ENCODE peak calls at places on chromosomes 2 and 18, in ten cellular contexts. Y, T, S, K, I, N, U, M, A and X are unnamed samples.

GRCh38 chr2:42136832-42137821 is 32.0 kb upstream of the EML4 start:
- DNase-seq in Y (no peak), T (no peak), S (no peak), K (no peak), I (no peak), N (no peak), U (no peak), M (no peak), A (no peak), X (no peak)

GRCh38 chr18:62848946-62849345 is 133.6 kb downstream of the PHLPP1 start:
- DNase-seq in Y (no peak), T (no peak), S (no peak), K (no peak), I (peak), N (no peak), U (peak), M (no peak), A (no peak), X (no peak)

GRCh38 chr2:46615555-46616487 is 136.5 kb downstream of the TMEM247 start:
- DNase-seq in Y (peak), T (peak), S (peak), K (peak), I (no peak), N (no peak), U (peak), M (no peak), A (peak), X (peak)

GRCh38 chr2:122029945-122030344 is 274.5 kb downstream of the TSN start:
- DNase-seq in Y (no peak), T (no peak), S (no peak), K (peak), I (no peak), N (no peak), U (no peak), M (no peak), A (no peak), X (no peak)

GRCh38 chr18:46705521-46705920 is 48.5 kb upstream of the LOXHD1 start:
- DNase-seq in Y (no peak), T (no peak), S (no peak), K (no peak), I (no peak), N (no peak), U (no peak), M (no peak), A (no peak), X (no peak)

GRCh38 chr2:64323192-64323591 is 130.8 kb upstream of the LGALSL start:
- DNase-seq in Y (no peak), T (no peak), S (no peak), K (no peak), I (no peak), N (no peak), U (no peak), M (no peak), A (no peak), X (no peak)

GRCh38 chr2:64214281-64215115 is 70.3 kb upstream of the PELI1 start:
- DNase-seq in Y (peak), T (no peak), S (peak), K (no peak), I (no peak), N (no peak), U (peak), M (peak), A (no peak), X (peak)

GRCh38 chr2:106789185-106789584 is 96.8 kb downstream of the ST6GAL2 start:
- DNase-seq in Y (no peak), T (no peak), S (no peak), K (peak), I (no peak), N (no peak), U (no peak), M (no peak), A (no peak), X (peak)

GRCh38 chr2:53490659-53491058 is 276.9 kb upstream of the CHAC2 start:
- DNase-seq in Y (peak), T (no peak), S (no peak), K (no peak), I (no peak), N (peak), U (peak), M (peak), A (no peak), X (no peak)

GRCh38 chr2:46857871-46858696 is 57.5 kb downstream of the MCFD2 start:
- DNase-seq in Y (no peak), T (no peak), S (no peak), K (no peak), I (peak), N (no peak), U (peak), M (no peak), A (no peak), X (no peak)

GRCh38 chr2:19883486-19883885 is 18.3 kb downstream of the TTC32 start:
- DNase-seq in Y (no peak), T (no peak), S (no peak), K (no peak), I (no peak), N (no peak), U (no peak), M (no peak), A (no peak), X (no peak)

GRCh38 chr2:100376836-100377235 is 40.6 kb downstream of the CHST10 start:
- DNase-seq in Y (no peak), T (no peak), S (no peak), K (no peak), I (no peak), N (no peak), U (no peak), M (peak), A (peak), X (no peak)

GRCh38 chr2:119221609-119222008 is 2.0 kb upstream of the STEAP3 start:
- DNase-seq in Y (no peak), T (no peak), S (no peak), K (no peak), I (no peak), N (no peak), U (no peak), M (no peak), A (no peak), X (no peak)

GRCh38 chr2:15302154-15302553 is 259.0 kb downstream of the NBAS start:
- DNase-seq in Y (no peak), T (no peak), S (no peak), K (no peak), I (peak), N (no peak), U (peak), M (no peak), A (no peak), X (no peak)

GRCh38 chr2:102251042-102251848 is 60.1 kb upstream of the IL1RL1 start:
- DNase-seq in Y (no peak), T (peak), S (peak), K (no peak), I (no peak), N (peak), U (peak), M (no peak), A (peak), X (peak)